ENCODE peak calls at places on chromosomes 12 and 14, in five cellular contexts. D, N, G, W and U are unnamed samples.

GRCh38 chr12:30417697-30418231 is 277.9 kb downstream of the IPO8 start:
- DNase-seq in D (no peak), N (peak; percentile 86), W (no peak), G (no peak), U (peak; percentile 86)

GRCh38 chr12:70044170-70044569 is 199.1 kb upstream of the CNOT2 start:
- DNase-seq in N (no peak), D (no peak), W (no peak), G (no peak), U (no peak)

GRCh38 chr12:46388427-46388992 is 15.9 kb upstream of the SLC38A2 start:
- DNase-seq in G (no peak), W (no peak), N (no peak), D (no peak), U (no peak)

GRCh38 chr12:121175383-121176119 is 34.4 kb upstream of the P2RX4 start:
- DNase-seq in N (no peak), G (peak; percentile 75), D (no peak), W (peak; percentile 54), U (no peak)

GRCh38 chr12:4435537-4435936 is 10.1 kb downstream of the FGF6 start:
- DNase-seq in G (no peak), W (no peak), N (no peak), D (no peak), U (no peak)

GRCh38 chr12:32671930-32672785 is 6.9 kb upstream of the DNM1L start:
- DNase-seq in G (peak; percentile 62), W (no peak), N (peak; percentile 92), D (no peak), U (no peak)

GRCh38 chr12:57771873-57772428 is at the start of gene METTL1:
- DNase-seq in N (peak; percentile 94), G (peak; percentile 98), D (peak; percentile 95), W (peak; percentile 97), U (peak; percentile 74)

GRCh38 chr14:104808456-104808855 is 7.6 kb downstream of the ZBTB42 start:
- DNase-seq in W (no peak), G (no peak), D (no peak), N (no peak), U (no peak)

GRCh38 chr14:97021571-97022171 is 224.5 kb downstream of the VRK1 start:
- DNase-seq in D (no peak), G (no peak), W (no peak), N (no peak), U (no peak)

GRCh38 chr12:91178139-91178561 is 4.5 kb downstream of the DCN start:
- DNase-seq in N (peak; percentile 66), D (no peak), W (no peak), G (no peak), U (peak; percentile 16)
- H3K4me3 ChIP-seq in N (peak overlapping the region; percentile 72), D (peak overlapping the region; percentile 86), W (no peak overlapping the region), G (no peak overlapping the region), U (no peak overlapping the region)

DNA sequence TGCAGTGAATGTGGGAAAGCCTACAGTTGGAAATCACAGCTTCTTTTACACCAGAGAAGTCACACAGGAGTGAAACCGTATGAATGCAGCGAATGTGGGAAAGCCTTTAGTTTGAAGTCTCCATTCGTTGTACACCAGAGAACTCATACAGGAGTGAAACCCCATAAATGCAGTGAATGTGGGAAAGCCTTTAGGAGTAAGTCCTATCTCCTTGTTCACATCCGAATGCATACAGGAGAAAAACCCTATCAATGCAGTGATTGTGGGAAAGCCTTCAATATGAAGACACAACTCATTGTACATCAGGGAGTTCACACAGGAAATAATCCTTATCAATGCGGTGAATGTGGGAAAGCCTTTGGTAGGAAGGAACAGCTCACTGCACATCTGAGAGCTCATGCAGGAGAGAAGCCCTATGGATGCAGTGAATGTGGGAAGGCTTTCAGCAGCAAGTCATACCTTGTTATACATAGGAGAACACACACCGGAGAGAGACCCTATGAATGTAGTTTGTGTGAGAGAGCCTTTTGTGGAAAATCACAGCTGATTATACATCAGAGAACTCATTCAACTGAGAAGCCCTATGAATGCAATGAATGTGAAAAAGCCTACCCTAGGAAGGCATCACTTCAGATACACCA is 24.6 kb downstream of the ZNF26 start:
- DNase-seq in N (no peak), D (no peak), G (no peak), W (no peak), U (no peak)
- H3K4me3 ChIP-seq in N (no peak overlapping the region), D (peak overlapping the region; percentile 14), G (no peak overlapping the region), W (no peak overlapping the region), U (no peak overlapping the region)

GRCh38 chr12:122722347-122722746 is 5.7 kb upstream of the HCAR3 start:
- DNase-seq in G (no peak), N (no peak), W (no peak), D (no peak), U (no peak)
- H3K4me3 ChIP-seq in G (no peak overlapping the region), N (no peak overlapping the region), W (no peak overlapping the region), D (no peak overlapping the region), U (no peak overlapping the region)

DNA sequence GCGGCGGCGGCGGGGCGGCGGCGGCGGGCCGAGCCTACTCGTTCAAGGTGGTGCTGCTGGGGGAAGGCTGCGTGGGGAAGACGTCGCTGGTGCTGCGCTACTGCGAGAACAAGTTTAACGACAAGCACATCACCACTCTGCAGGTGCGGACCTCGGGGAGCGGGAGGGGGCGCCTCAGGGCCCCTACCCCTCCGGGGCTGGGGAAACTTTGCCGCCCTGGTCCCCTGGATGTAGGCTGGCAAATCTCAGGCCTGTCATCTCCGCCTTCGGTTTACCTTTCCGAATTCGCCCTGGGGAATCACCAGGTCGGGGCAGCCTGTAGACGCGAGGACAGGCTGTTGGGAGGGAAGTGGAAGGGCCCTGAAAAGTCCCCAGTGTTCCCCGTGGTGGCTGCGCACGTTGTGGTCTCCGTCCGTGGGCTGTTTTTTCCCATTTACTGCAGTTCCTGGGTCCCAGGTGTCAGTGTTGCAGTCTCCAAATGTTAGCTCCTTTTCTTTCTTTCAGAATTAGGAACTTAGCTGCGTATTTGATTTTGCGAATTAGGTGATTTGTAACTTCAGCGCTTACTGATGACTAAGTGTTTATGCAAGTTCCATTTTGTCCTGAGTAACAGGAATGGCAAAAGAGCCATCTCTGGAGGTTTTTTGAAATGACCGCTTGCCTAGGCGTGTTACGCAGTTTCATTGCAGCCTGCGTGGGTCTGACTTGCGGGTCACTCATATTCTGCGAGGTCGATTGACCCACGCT is 656 bp downstream of the RAB21 start:
- DNase-seq in D (peak; percentile 35), W (peak; percentile 62), G (peak; percentile 46), N (peak; percentile 66), U (peak; percentile 31)
- H3K4me3 ChIP-seq in D (peak overlapping the region; percentile 92), W (peak overlapping the region; percentile 93), G (peak overlapping the region; percentile 77), N (peak overlapping the region; percentile 77), U (peak overlapping the region; percentile 83)

DNA sequence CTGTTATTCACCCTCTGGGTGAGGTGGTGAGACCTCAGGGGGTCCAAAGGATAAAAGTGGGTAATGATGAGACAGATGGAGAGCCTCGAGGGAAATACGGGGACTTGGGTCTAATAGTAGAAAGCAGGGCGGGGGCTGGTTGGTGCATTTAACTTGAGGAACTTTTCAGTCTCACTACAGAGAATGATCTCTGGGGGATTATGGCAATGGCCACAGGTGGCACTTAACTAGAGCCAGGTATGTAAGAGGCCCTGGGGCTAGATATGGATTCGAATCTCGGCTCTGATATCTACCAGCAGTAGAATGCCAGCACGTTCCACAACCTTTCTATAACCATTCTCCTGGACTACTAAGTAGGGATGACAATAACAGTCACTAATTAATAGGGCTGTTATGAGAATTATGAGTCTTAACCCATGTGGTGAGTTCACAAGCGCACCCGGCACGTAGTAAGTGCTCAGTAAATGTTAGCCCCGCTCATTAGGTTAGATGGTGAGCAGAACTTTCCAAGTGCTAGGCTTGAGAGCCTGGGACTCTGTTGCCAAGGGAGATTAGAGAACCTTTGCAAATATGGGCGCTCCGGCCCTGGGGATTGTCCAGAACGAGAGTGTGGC is 893 bp upstream of the PLXNC1 start:
- DNase-seq in W (no peak), G (no peak), D (no peak), N (no peak), U (no peak)
- H3K4me3 ChIP-seq in W (no peak overlapping the region), G (peak overlapping the region; percentile 59), D (peak overlapping the region; percentile 88), N (peak overlapping the region; percentile 56), U (no peak overlapping the region)

DNA sequence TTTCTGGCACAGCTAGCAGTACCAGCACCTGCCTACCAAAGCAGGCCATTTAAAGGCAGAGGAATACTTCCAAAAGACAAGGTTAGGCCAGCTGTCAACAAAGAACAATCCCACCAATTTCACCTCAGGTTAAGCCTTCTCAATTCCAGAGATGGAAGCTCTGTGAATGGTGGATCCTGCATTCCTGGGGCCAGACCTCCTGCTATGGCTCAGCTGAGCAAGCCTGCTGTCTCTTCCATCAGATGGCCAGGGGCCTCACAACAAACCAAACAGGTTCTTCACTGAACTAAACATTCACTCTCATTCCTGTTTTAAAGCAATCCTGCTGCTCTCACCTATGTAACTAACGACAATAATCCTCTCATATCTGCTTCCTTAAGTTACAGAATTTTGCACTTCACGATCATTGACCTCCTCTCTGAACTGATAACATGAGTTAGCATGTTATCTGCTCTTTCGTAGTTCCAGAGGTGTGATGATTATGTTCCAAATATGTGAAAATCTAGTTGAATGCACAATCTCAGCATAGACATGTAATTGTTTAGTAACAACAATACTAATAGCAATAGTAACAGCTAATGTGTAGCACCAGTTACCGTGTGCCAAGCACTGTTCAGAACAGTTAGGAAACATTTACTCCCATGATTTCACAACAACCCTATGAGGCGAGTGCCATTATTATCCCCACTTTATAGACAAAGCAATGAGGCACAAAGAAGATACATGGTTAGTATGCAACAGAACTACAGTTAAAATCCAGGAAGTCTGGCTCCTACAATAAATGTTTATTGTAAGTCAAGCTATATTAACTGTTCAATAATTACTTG is 73.2 kb downstream of the SLC2A13 start:
- DNase-seq in W (no peak), G (no peak), D (no peak), N (no peak), U (no peak)
- H3K4me3 ChIP-seq in W (no peak overlapping the region), G (no peak overlapping the region), D (no peak overlapping the region), N (no peak overlapping the region), U (no peak overlapping the region)

GRCh38 chr14:65098586-65098985 is 3.7 kb downstream of the MAX start:
- DNase-seq in W (no peak), D (no peak), N (peak; percentile 43), G (no peak), U (no peak)
- H3K4me3 ChIP-seq in W (no peak overlapping the region), D (peak overlapping the region; percentile 11), N (peak overlapping the region; percentile 0), G (peak overlapping the region; percentile 9), U (no peak overlapping the region)

GRCh38 chr14:91232631-91233030 is 11.9 kb downstream of the GPR68 start:
- DNase-seq in G (peak; percentile 51), D (no peak), W (no peak), N (no peak), U (no peak)
- H3K4me3 ChIP-seq in G (no peak overlapping the region), D (no peak overlapping the region), W (no peak overlapping the region), N (no peak overlapping the region), U (no peak overlapping the region)

GRCh38 chr12:51863921-51864700 is 15.6 kb upstream of the FIGNL2 start:
- DNase-seq in N (no peak), W (peak; percentile 46), G (no peak), D (no peak), U (no peak)
- H3K4me3 ChIP-seq in N (peak overlapping the region; percentile 41), W (peak overlapping the region; percentile 31), G (no peak overlapping the region), D (peak overlapping the region; percentile 48), U (peak overlapping the region; percentile 8)